ENCODE peak calls at places on chromosome 18, in six cellular contexts. W is neural progenitor cell, J is choroid plexus epithelial cell, Y is left ventricle myocardium inferior, X is cardiac fibroblast, P is adrenal gland. F is an unnamed sample.

GRCh38 chr18:6509417-6510198 is 94.9 kb upstream of the L3MBTL4 start:
- DNase-seq in W (peak), J (peak), Y (no peak), X (peak), P (no peak), F (peak)

GRCh38 chr18:22705328-22705727 is 227.8 kb upstream of the RBBP8 start:
- DNase-seq in W (no peak), J (peak), Y (no peak), X (peak), P (no peak), F (peak)

GRCh38 chr18:74582642-74583041 is 15.0 kb upstream of the ZNF407 start:
- DNase-seq in W (no peak), J (no peak), Y (no peak), X (no peak), P (no peak), F (no peak)

GRCh38 chr18:6219116-6219717 is 195.5 kb downstream of the L3MBTL4 start:
- DNase-seq in W (peak), J (peak), Y (no peak), X (peak), P (peak), F (peak)

GRCh38 chr18:67590571-67591141 is 74.1 kb upstream of the DSEL start:
- DNase-seq in W (no peak), J (peak), Y (no peak), X (peak), P (no peak), F (peak)

GRCh38 chr18:60391571-60392226 is 19.1 kb upstream of the MC4R start:
- DNase-seq in W (no peak), J (peak), Y (no peak), X (no peak), P (no peak), F (peak)

GRCh38 chr18:62505669-62506494 is 16.9 kb upstream of the ZCCHC2 start:
- DNase-seq in W (no peak), J (peak), Y (no peak), X (peak), P (no peak), F (no peak)

GRCh38 chr18:10926565-10927194 is 222.7 kb downstream of the PIEZO2 start:
- DNase-seq in W (no peak), J (peak), Y (no peak), X (peak), P (no peak), F (peak)

GRCh38 chr18:7579176-7579922 is 12.2 kb downstream of the PTPRM start:
- DNase-seq in W (no peak), J (peak), Y (no peak), X (peak), P (no peak), F (peak)

GRCh38 chr18:45828917-45829811 is 3.7 kb downstream of the SIGLEC15 start:
- DNase-seq in W (no peak), J (no peak), Y (no peak), X (no peak), P (no peak), F (no peak)

GRCh38 chr18:40813116-40813515 is 1141.9 kb upstream of the PIK3C3 start:
- DNase-seq in W (no peak), J (peak), Y (no peak), X (peak), P (no peak), F (peak)

GRCh38 chr18:77088977-77089795 is 43.4 kb downstream of the MBP start:
- DNase-seq in W (no peak), J (no peak), Y (no peak), X (no peak), P (no peak), F (no peak)

GRCh38 chr18:77086656-77087390 is 45.8 kb downstream of the MBP start:
- DNase-seq in W (peak), J (peak), Y (no peak), X (peak), P (no peak), F (peak)

GRCh38 chr18:77089796-77090285 is 42.7 kb downstream of the MBP start:
- DNase-seq in W (no peak), J (no peak), Y (no peak), X (no peak), P (no peak), F (no peak)

GRCh38 chr18:77086034-77086433 is 46.5 kb downstream of the MBP start:
- DNase-seq in W (no peak), J (peak), Y (no peak), X (peak), P (no peak), F (peak)

GRCh38 chr18:77087391-77088141 is 45.0 kb downstream of the MBP start:
- DNase-seq in W (peak), J (peak), Y (peak), X (peak), P (no peak), F (peak)
- H3K4me3 ChIP-seq in W (peak), J (peak), Y (peak), X (peak), P (no peak), F (peak)

GRCh38 chr18:44792456-44793080 is 111.9 kb downstream of the SETBP1 start:
- DNase-seq in W (no peak), J (no peak), Y (no peak), X (no peak), P (no peak), F (no peak)
- H3K4me3 ChIP-seq in W (no peak), J (no peak), Y (no peak), X (no peak), P (no peak), F (no peak)

GRCh38 chr18:260547-260946 is 7.3 kb downstream of the THOC1 start:
- DNase-seq in W (no peak), J (no peak), Y (no peak), X (no peak), P (no peak), F (no peak)
- H3K4me3 ChIP-seq in W (no peak), J (no peak), Y (no peak), X (no peak), P (no peak), F (no peak)

GRCh38 chr18:21300616-21301200 is 58.7 kb downstream of the GREB1L start:
- DNase-seq in W (no peak), J (no peak), Y (no peak), X (peak), P (no peak), F (no peak)
- H3K4me3 ChIP-seq in W (peak), J (no peak), Y (no peak), X (no peak), P (no peak), F (no peak)

GRCh38 chr18:59303006-59303405 is 15.4 kb downstream of the CPLX4 start:
- DNase-seq in W (no peak), J (no peak), Y (no peak), X (no peak), P (no peak), F (no peak)

GRCh38 chr18:59303656-59304055 is 14.8 kb downstream of the CPLX4 start:
- DNase-seq in W (no peak), J (no peak), Y (no peak), X (no peak), P (no peak), F (no peak)

GRCh38 chr18:59305295-59305694 is 13.2 kb downstream of the CPLX4 start:
- DNase-seq in W (no peak), J (no peak), Y (no peak), X (no peak), P (no peak), F (no peak)

GRCh38 chr18:59311631-59312030 is 6.8 kb downstream of the CPLX4 start:
- DNase-seq in W (no peak), J (peak), Y (no peak), X (peak), P (no peak), F (peak)

GRCh38 chr18:59308201-59309014 is 10.0 kb downstream of the CPLX4 start:
- DNase-seq in W (peak), J (peak), Y (peak), X (peak), P (peak), F (peak)
- H3K4me3 ChIP-seq in W (peak), J (peak), Y (peak), X (peak), P (no peak), F (peak)

DNA sequence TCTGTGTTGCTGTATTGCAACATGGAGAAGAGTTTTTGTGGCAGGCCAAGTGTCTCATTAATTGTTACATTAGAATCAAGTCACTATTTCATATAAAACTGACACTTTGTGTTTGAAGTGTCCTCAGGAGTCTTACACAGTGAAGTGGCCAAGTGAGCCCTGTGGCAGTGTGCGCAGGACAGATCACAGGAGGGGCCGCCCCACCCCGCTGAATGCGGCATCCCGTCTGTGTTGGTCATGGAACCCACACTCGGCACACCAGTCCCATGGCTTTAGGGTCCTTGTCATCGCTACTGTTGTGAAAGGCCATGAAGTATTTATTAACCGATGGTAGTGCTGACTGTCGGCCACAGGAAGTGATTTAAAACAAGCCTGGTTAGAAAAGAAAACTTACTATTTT is 144.7 kb upstream of the NFATC1 start:
- DNase-seq in W (no peak), J (no peak), Y (no peak), X (no peak), P (no peak), F (no peak)
- H3K4me3 ChIP-seq in W (no peak), J (no peak), Y (no peak), X (no peak), P (no peak), F (no peak)

DNA sequence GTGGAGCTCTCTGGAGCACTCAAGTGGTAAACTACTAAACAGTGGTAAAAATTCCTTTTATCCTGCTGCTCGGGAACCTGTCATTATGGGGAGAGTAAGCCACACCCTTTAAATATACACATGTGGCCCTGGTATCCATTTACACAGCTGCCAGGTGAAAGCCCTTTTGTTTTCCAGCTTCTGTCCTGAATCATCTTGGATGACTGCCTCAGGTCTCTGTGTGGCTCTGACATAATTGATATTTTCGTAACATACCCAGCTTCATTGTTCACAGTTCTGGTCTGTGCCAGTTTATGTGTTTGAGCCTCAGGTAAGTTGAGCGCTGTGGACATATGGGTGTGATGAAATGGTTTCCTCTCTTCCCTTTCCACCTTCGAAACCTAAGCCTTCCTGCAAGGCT is 15.7 kb upstream of the TTC39C start:
- DNase-seq in W (no peak), J (no peak), Y (no peak), X (no peak), P (no peak), F (peak)
- H3K4me3 ChIP-seq in W (no peak), J (no peak), Y (no peak), X (no peak), P (no peak), F (no peak)

GRCh38 chr18:3286165-3286564 is 24.2 kb downstream of the MYL12B start:
- DNase-seq in W (no peak), J (no peak), Y (no peak), X (no peak), P (no peak), F (no peak)

GRCh38 chr18:3281456-3282400 is 19.8 kb downstream of the MYL12B start:
- DNase-seq in W (peak), J (peak), Y (no peak), X (peak), P (no peak), F (peak)

GRCh38 chr18:3284501-3284900 is 22.6 kb downstream of the MYL12B start:
- DNase-seq in W (no peak), J (no peak), Y (no peak), X (no peak), P (no peak), F (no peak)

GRCh38 chr18:3283908-3284307 is 22.0 kb downstream of the MYL12B start:
- DNase-seq in W (peak), J (no peak), Y (no peak), X (no peak), P (no peak), F (no peak)

GRCh38 chr18:3283253-3283863 is 21.4 kb downstream of the MYL12B start:
- DNase-seq in W (no peak), J (no peak), Y (no peak), X (no peak), P (no peak), F (no peak)
- H3K4me3 ChIP-seq in W (no peak), J (no peak), Y (peak), X (no peak), P (no peak), F (no peak)

GRCh38 chr18:76721207-76721996 is 101.0 kb upstream of the ZNF236 start:
- DNase-seq in W (no peak), J (no peak), Y (no peak), X (no peak), P (no peak), F (no peak)

GRCh38 chr18:76722224-76723061 is 99.9 kb upstream of the ZNF236 start:
- DNase-seq in W (no peak), J (no peak), Y (no peak), X (no peak), P (no peak), F (no peak)

GRCh38 chr18:76725445-76725844 is 96.9 kb upstream of the ZNF236 start:
- DNase-seq in W (no peak), J (no peak), Y (no peak), X (no peak), P (no peak), F (no peak)

GRCh38 chr18:76715012-76715608 is 107.2 kb upstream of the ZNF236 start:
- DNase-seq in W (no peak), J (no peak), Y (no peak), X (no peak), P (no peak), F (no peak)

GRCh38 chr18:76720683-76721082 is 101.7 kb upstream of the ZNF236 start:
- DNase-seq in W (no peak), J (peak), Y (no peak), X (peak), P (peak), F (peak)
- H3K4me3 ChIP-seq in W (no peak), J (no peak), Y (no peak), X (no peak), P (no peak), F (no peak)